ENCODE peak calls at places on chromosomes 6 and 20, in five cellular contexts. S is effector memory CD4-positive, alpha-beta T cell; N is H54; A is esophagus squamous epithelium; V is amygdala. D is an unnamed sample.

GRCh38 chr6:44056392-44057237 is 70.6 kb downstream of the MRPL14 start:
- DNase-seq in A (no peak), S (no peak), N (no peak), V (no peak), D (peak; percentile 63)

GRCh38 chr6:139710578-139710977 is 336.1 kb upstream of the CITED2 start:
- DNase-seq in N (no peak), V (no peak), S (no peak), A (no peak), D (no peak)

GRCh38 chr20:40689943-40690835 is 1.2 kb upstream of the MAFB start:
- DNase-seq in S (peak; percentile 10), N (peak; percentile 69), A (no peak), V (peak; percentile 68), D (peak; percentile 81)

GRCh38 chr6:133802861-133803260 is 86.1 kb upstream of the TCF21 start:
- DNase-seq in S (no peak), A (no peak), N (no peak), V (no peak), D (no peak)

GRCh38 chr6:130320908-130321307 is 44.9 kb upstream of the TMEM200A start:
- DNase-seq in V (no peak), S (no peak), N (no peak), A (no peak), D (no peak)

GRCh38 chr6:119581220-119581619 is 231.7 kb upstream of the MAN1A1 start:
- DNase-seq in S (no peak), N (no peak), A (no peak), V (no peak), D (no peak)

GRCh38 chr6:42428326-42429041 is 23.2 kb downstream of the TRERF1 start:
- DNase-seq in V (no peak), A (no peak), N (no peak), S (no peak), D (no peak)

GRCh38 chr6:151060096-151060741 is 179.5 kb upstream of the AKAP12 start:
- DNase-seq in V (no peak), S (no peak), A (no peak), N (peak; percentile 28), D (peak; percentile 90)

GRCh38 chr6:53335224-53335994 is 13.3 kb downstream of the ELOVL5 start:
- DNase-seq in A (peak; percentile 39), V (no peak), N (no peak), S (peak; percentile 70), D (no peak)

GRCh38 chr6:29755295-29755871 is 32.1 kb downstream of the HLA-F start:
- DNase-seq in V (no peak), N (no peak), A (no peak), S (no peak), D (no peak)

GRCh38 chr6:41878246-41878645 is 16.9 kb downstream of the USP49 start:
- DNase-seq in V (no peak), A (no peak), N (no peak), S (no peak), D (no peak)

GRCh38 chr6:42735976-42736375 is 9.9 kb downstream of the TBCC start:
- DNase-seq in A (no peak), S (no peak), N (no peak), V (no peak), D (no peak)

GRCh38 chr6:106197441-106197840 is 111.3 kb downstream of the PRDM1 start:
- DNase-seq in A (no peak), S (no peak), N (no peak), V (no peak), D (no peak)

GRCh38 chr20:53671370-53671769 is 77.7 kb upstream of the ZNF217 start:
- DNase-seq in N (no peak), A (no peak), S (no peak), V (no peak), D (no peak)

GRCh38 chr6:5446362-5447075 is 185.2 kb downstream of the FARS2 start:
- DNase-seq in S (no peak), V (no peak), A (no peak), N (no peak), D (no peak)

GRCh38 chr20:19073584-19074198 is 138.8 kb upstream of the SLC24A3 start:
- DNase-seq in A (no peak), N (peak; percentile 15), V (no peak), S (no peak), D (no peak)

GRCh38 chr6:159094444-159095252 is 49.9 kb upstream of the TAGAP start:
- DNase-seq in N (no peak), V (no peak), S (no peak), A (no peak), D (no peak)

GRCh38 chr6:169217972-169218371 is 35.7 kb downstream of the THBS2 start:
- DNase-seq in N (no peak), V (no peak), A (no peak), S (no peak), D (no peak)

GRCh38 chr20:63210011-63210605 is 5.8 kb downstream of the YTHDF1 start:
- DNase-seq in N (no peak), S (no peak), V (no peak), A (no peak), D (no peak)

GRCh38 chr6:110524305-110524704 is 47.9 kb upstream of the SLC22A16 start:
- DNase-seq in S (no peak), A (no peak), V (no peak), N (no peak), D (no peak)

GRCh38 chr6:7624781-7625710 is 35.0 kb downstream of the SNRNP48 start:
- DNase-seq in N (no peak), A (no peak), V (no peak), S (no peak), D (peak; percentile 5)

GRCh38 chr20:25045343-25045712 is 12.6 kb downstream of the ACSS1 start:
- DNase-seq in A (no peak), N (no peak), V (no peak), S (no peak), D (no peak)

GRCh38 chr20:25706793-25707192 is 10.1 kb upstream of the ZNF337 start:
- DNase-seq in N (no peak), S (peak; percentile 29), A (no peak), V (no peak), D (no peak)

GRCh38 chr6:96520851-96521115 is 823 bp upstream of the UFL1 start:
- DNase-seq in A (no peak), V (no peak), N (no peak), S (no peak), D (no peak)

GRCh38 chr6:159984268-159984786 is 15.4 kb downstream of the IGF2R start:
- DNase-seq in A (no peak), S (no peak), V (no peak), N (no peak), D (no peak)

GRCh38 chr20:4084721-4085120 is 69.4 kb upstream of the RNF24 start:
- DNase-seq in S (no peak), V (no peak), A (no peak), N (no peak), D (no peak)

GRCh38 chr6:167654389-167654788 is 172.3 kb upstream of the AFDN start:
- DNase-seq in V (no peak), A (no peak), S (no peak), N (no peak), D (no peak)

D was measured in endothelial cell of umbilical vein.